ENCODE peak calls at places on chromosomes 11 and 22, in eight cellular contexts. B is activated naive CD8-positive, alpha-beta T cell treated with anti-CD3 and anti-CD28 coated beads, Interleukin-2, amount 10 ng/mL, durations not matched to agents 7 days and 5 days; E is PC-3; W is astrocyte; I is EH; U is SHP77; X is C1 segment of cervical spinal cord; Y is hippocampal formation. H is an unnamed sample.

GRCh38 chr11:111456086-111456858 is 55.9 kb downstream of the BTG4 start:
- DNase-seq in Y (no peak), W (no peak), B (no peak), I (no peak), E (no peak), X (no peak), U (no peak), H (no peak)

GRCh38 chr22:44888491-44888941 is 121.3 kb downstream of the PHF21B start:
- DNase-seq in I (no peak), B (no peak), W (no peak), U (no peak), E (no peak), X (no peak), Y (no peak), H (no peak)

GRCh38 chr11:113401718-113402117 is 14.1 kb downstream of the ANKK1 start:
- DNase-seq in W (no peak), I (peak; percentile 23), Y (no peak), X (peak; percentile 34), E (peak; percentile 76), B (no peak), U (peak; percentile 73), H (no peak)

GRCh38 chr11:62757846-62758788 is 3.3 kb upstream of the POLR2G start:
- DNase-seq in B (no peak), X (no peak), Y (no peak), W (no peak), U (no peak), I (no peak), E (no peak), H (no peak)

GRCh38 chr11:34219862-34220490 is 114.5 kb downstream of the NAT10 start:
- DNase-seq in W (no peak), U (no peak), I (no peak), Y (no peak), X (no peak), E (no peak), B (no peak), H (no peak)

GRCh38 chr11:118007040-118007439 is 20.8 kb downstream of the IL10RA start:
- DNase-seq in U (no peak), W (no peak), B (no peak), E (no peak), Y (no peak), X (no peak), I (no peak), H (no peak)

GRCh38 chr11:80136991-80137390 is 696.2 kb upstream of the TENM4 start:
- DNase-seq in U (no peak), E (no peak), Y (no peak), X (no peak), B (no peak), I (peak; percentile 22), W (peak; percentile 60), H (peak; percentile 85)

GRCh38 chr22:20280866-20281265 is 12.7 kb upstream of the RTN4R start:
- DNase-seq in U (no peak), I (no peak), Y (no peak), B (no peak), E (no peak), X (no peak), W (no peak), H (no peak)

GRCh38 chr11:64121637-64122410 is 44.1 kb downstream of the MACROD1 start:
- DNase-seq in B (no peak), W (peak; percentile 93), X (no peak), E (peak; percentile 22), U (no peak), Y (no peak), I (peak; percentile 97), H (peak; percentile 84)

GRCh38 chr11:85407648-85408047 is 219.5 kb downstream of the DLG2 start:
- DNase-seq in W (no peak), Y (no peak), I (no peak), U (no peak), E (no peak), X (no peak), B (no peak), H (no peak)

GRCh38 chr22:30569674-30570202 is 4.7 kb downstream of the GAL3ST1 start:
- DNase-seq in Y (no peak), I (no peak), W (no peak), E (no peak), X (no peak), B (no peak), U (no peak), H (no peak)

GRCh38 chr11:69000391-69000790 is 12.7 kb downstream of the MRGPRF start:
- DNase-seq in U (no peak), E (no peak), B (peak; percentile 4), Y (no peak), I (no peak), X (no peak), W (no peak), H (no peak)

GRCh38 chr22:44735518-44736428 is 16.6 kb upstream of the ARHGAP8 start:
- DNase-seq in Y (peak; percentile 47), B (peak; percentile 90), I (peak; percentile 61), X (no peak), W (no peak), U (peak; percentile 60), E (peak; percentile 65), H (peak; percentile 25)

GRCh38 chr22:42268852-42269406 is 1.5 kb downstream of the TCF20 start:
- DNase-seq in Y (no peak), U (no peak), B (no peak), W (no peak), E (no peak), X (no peak), I (peak; percentile 43), H (no peak)

GRCh38 chr11:95674669-95675358 is 114.8 kb downstream of the FAM76B start:
- DNase-seq in Y (no peak), I (no peak), W (no peak), E (no peak), X (no peak), B (no peak), U (no peak), H (no peak)

GRCh38 chr11:111148953-111149352 is 96.6 kb upstream of the POU2AF2 start:
- DNase-seq in I (peak; percentile 19), E (no peak), Y (no peak), W (peak; percentile 11), B (no peak), X (no peak), U (no peak), H (no peak)

GRCh38 chr11:81963018-81963417 is 770.6 kb downstream of the FAM181B start:
- DNase-seq in I (no peak), W (no peak), X (no peak), Y (no peak), E (peak; percentile 1), B (no peak), U (no peak), H (no peak)

GRCh38 chr11:83044958-83045712 is 26.6 kb downstream of the RAB30 start:
- DNase-seq in I (peak; percentile 92), E (peak; percentile 95), B (no peak), X (no peak), U (peak; percentile 39), W (peak; percentile 86), Y (no peak), H (peak; percentile 91)

GRCh38 chr11:35344990-35345655 is 74.2 kb downstream of the SLC1A2 start:
- DNase-seq in U (no peak), B (no peak), Y (no peak), E (no peak), W (no peak), X (no peak), I (peak; percentile 52), H (no peak)

GRCh38 chr11:10645212-10645795 is 48.3 kb downstream of the IRAG1 start:
- DNase-seq in I (no peak), B (no peak), Y (no peak), E (no peak), W (no peak), U (no peak), X (no peak), H (no peak)